ENCODE peak calls at places on chromosomes 4 and X, in seven cellular contexts. Q is IMR-90, Y is H1, N is neuronal stem cell, D is mesenchymal stem cell, G is mesendoderm, O is trophoblast cell. R is an unnamed sample.

GRCh38 chr4:119286377-119287002 is 35.4 kb downstream of the FABP2 start:
- DNase-seq in D (peak; percentile 68), N (peak; percentile 2), Q (peak; percentile 83), Y (no peak), O (peak; percentile 15), G (peak; percentile 37), R (no peak)

GRCh38 chrX:48492293-48492910 is 16.4 kb upstream of the PORCN start:
- DNase-seq in N (no peak), G (no peak), Y (no peak), D (peak; percentile 66), O (no peak), Q (peak; percentile 35), R (no peak)

GRCh38 chr4:118086334-118086733 is 52.0 kb downstream of the NDST3 start:
- DNase-seq in Q (peak; percentile 31), O (no peak), N (no peak), D (peak; percentile 24), Y (no peak), G (peak; percentile 80), R (no peak)

GRCh38 chr4:113943863-113944262 is 35.6 kb downstream of the ARSJ start:
- DNase-seq in D (no peak), Q (peak; percentile 50), Y (no peak), O (no peak), N (no peak), G (no peak), R (no peak)

GRCh38 chr4:73181231-73181630 is 77.4 kb downstream of the ANKRD17 start:
- DNase-seq in D (no peak), O (no peak), G (no peak), Q (no peak), N (no peak), Y (no peak), R (no peak)

GRCh38 chr4:169440446-169440845 is 169.7 kb upstream of the SH3RF1 start:
- DNase-seq in O (no peak), G (no peak), Y (no peak), N (no peak), Q (no peak), D (no peak), R (no peak)

GRCh38 chr4:6910960-6911874 is 1.6 kb downstream of the TBC1D14 start:
- DNase-seq in O (no peak), Y (no peak), N (no peak), D (no peak), Q (no peak), G (no peak), R (no peak)

GRCh38 chr4:70183168-70183939 is 12.2 kb upstream of the ODAM start:
- DNase-seq in N (peak; percentile 63), G (peak; percentile 80), Q (peak; percentile 48), O (no peak), D (peak; percentile 54), Y (peak; percentile 46), R (peak; percentile 42)

GRCh38 chrX:150049647-150050046 is 111.4 kb upstream of the EOLA2 start:
- DNase-seq in Y (no peak), D (peak; percentile 54), O (no peak), Q (peak; percentile 54), N (no peak), G (no peak), R (no peak)

GRCh38 chrX:11558972-11559371 is 106.7 kb downstream of the ARHGAP6 start:
- DNase-seq in D (peak; percentile 6), G (peak; percentile 60), N (no peak), O (peak; percentile 4), Q (no peak), Y (peak; percentile 43), R (peak; percentile 45)

GRCh38 chrX:131762802-131763234 is 218.9 kb downstream of the OR13H1 start:
- DNase-seq in D (no peak), G (peak; percentile 31), N (no peak), Q (peak; percentile 77), Y (no peak), O (peak; percentile 33), R (no peak)

GRCh38 chr4:76200771-76201224 is 12.8 kb downstream of the SCARB2 start:
- DNase-seq in D (no peak), N (no peak), Y (no peak), Q (no peak), O (peak; percentile 83), G (peak; percentile 34), R (no peak)

GRCh38 chrX:50680990-50681389 is 133.0 kb downstream of the SHROOM4 start:
- DNase-seq in G (no peak), D (no peak), O (no peak), Y (peak; percentile 48), Q (no peak), N (no peak), R (no peak)

GRCh38 chrX:72021975-72022374 is 109.7 kb downstream of the RTL5 start:
- DNase-seq in N (no peak), O (no peak), Y (peak; percentile 56), Q (no peak), D (no peak), G (peak; percentile 50), R (peak; percentile 42)

GRCh38 chr4:13534344-13535063 is 9.8 kb downstream of the NKX3-2 start:
- DNase-seq in D (no peak), O (no peak), Q (no peak), Y (peak; percentile 62), G (no peak), N (no peak), R (no peak)

GRCh38 chrX:39577976-39578962 is 519.5 kb downstream of the BCOR start:
- DNase-seq in N (no peak), Q (no peak), G (no peak), Y (no peak), O (no peak), D (peak; percentile 29), R (no peak)

GRCh38 chrX:153063315-153063714 is 7.0 kb downstream of the PNMA3 start:
- DNase-seq in G (no peak), O (no peak), D (peak; percentile 36), Q (peak; percentile 4), N (no peak), Y (no peak), R (no peak)

GRCh38 chrX:154376768-154377167 is 2.3 kb upstream of the EMD start:
- DNase-seq in Q (peak; percentile 24), N (no peak), G (no peak), Y (no peak), O (no peak), D (no peak), R (no peak)

GRCh38 chr4:15653430-15653829 is 1.7 kb downstream of the FBXL5 start:
- DNase-seq in Y (no peak), Q (no peak), G (no peak), D (peak; percentile 39), N (no peak), O (no peak), R (no peak)

GRCh38 chr4:24912252-24913098 is at the start of gene CCDC149:
- DNase-seq in N (peak; percentile 51), G (peak; percentile 89), Y (peak; percentile 79), Q (peak; percentile 57), O (peak; percentile 47), D (peak; percentile 64), R (peak; percentile 86)

GRCh38 chr4:32930700-32931099 is 2210.5 kb downstream of the PCDH7 start:
- DNase-seq in G (no peak), Y (no peak), Q (no peak), D (no peak), N (no peak), O (no peak), R (no peak)
- H3K79me1 ChIP-seq in G (no peaks in the 10 kb centered on the region), Y (no peaks in the 10 kb centered on the region), Q (no peaks in the 10 kb centered on the region), D (no peaks in the 10 kb centered on the region), N (no peaks in the 10 kb centered on the region), O (no peaks in the 10 kb centered on the region), R (no peaks in the 10 kb centered on the region)

GRCh38 chrX:67784712-67785111 is 240.9 kb downstream of the AR start:
- DNase-seq in D (no peak), Y (no peak), G (no peak), O (no peak), Q (no peak), N (no peak), R (no peak)
- H3K79me1 ChIP-seq in D (no peaks in the 10 kb centered on the region), Y (no peaks in the 10 kb centered on the region), G (no peaks in the 10 kb centered on the region), O (no peaks in the 10 kb centered on the region), Q (no peaks in the 10 kb centered on the region), N (no peaks in the 10 kb centered on the region), R (no peaks in the 10 kb centered on the region)

GRCh38 chr4:110364911-110365520 is 110.9 kb upstream of the ENPEP start:
- DNase-seq in G (no peak), N (no peak), O (no peak), Q (no peak), Y (no peak), D (peak; percentile 68), R (no peak)

GRCh38 chr4:110371016-110371795 is 104.7 kb upstream of the ENPEP start:
- DNase-seq in Y (no peak), Q (no peak), N (no peak), G (no peak), D (peak; percentile 16), O (no peak), R (no peak)

DNA sequence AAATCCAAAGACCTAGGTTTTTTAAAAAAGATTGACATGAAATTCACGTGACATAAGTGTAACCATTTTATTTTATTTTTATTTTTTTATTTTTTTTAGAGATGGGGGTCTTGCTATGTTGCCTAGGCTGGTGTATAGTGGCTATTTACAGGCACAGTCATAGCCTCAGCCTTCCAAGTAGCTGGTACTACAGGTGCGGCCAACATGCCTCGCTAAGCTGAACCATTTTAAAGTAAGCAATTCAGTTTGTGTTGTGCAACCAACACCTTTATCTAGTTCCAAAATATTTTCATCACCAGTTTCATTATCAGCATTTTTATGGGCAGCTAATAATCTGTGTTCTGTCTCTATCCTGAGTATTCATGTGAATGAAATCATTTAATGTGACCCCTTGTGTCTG is 107.5 kb upstream of the ENPEP start:
- DNase-seq in G (no peak), Y (no peak), Q (no peak), O (no peak), N (no peak), D (no peak), R (no peak)
- H3K79me1 ChIP-seq in G (no peaks in the 10 kb centered on the region), Y (no peaks in the 10 kb centered on the region), Q (no peaks in the 10 kb centered on the region), O (no peaks in the 10 kb centered on the region), N (no peaks in the 10 kb centered on the region), D (no peaks in the 10 kb centered on the region), R (no peaks in the 10 kb centered on the region)

DNA sequence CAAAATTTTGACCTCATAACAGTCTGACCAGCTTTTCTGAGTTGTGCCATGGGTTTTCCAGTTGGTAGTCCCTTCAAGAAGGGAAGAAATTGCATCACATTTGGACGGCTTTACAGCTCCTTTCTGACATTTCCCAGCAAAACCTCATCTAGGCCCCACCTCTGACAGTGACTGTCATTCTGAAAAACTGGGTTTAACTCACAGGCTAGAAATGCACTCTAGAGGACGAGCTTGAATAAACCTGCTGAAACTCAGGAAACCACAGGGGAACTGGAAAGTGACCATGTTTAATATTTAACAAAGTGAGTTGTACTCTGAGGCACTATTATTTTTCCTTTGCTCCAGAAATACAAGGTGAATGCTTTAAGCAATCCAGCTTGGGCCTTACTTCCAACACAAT is 434.3 kb upstream of the RASGEF1B start:
- DNase-seq in O (no peak), D (no peak), Q (no peak), N (no peak), Y (no peak), G (no peak), R (no peak)
- H3K79me1 ChIP-seq in O (no peaks in the 10 kb centered on the region), D (no peaks in the 10 kb centered on the region), Q (no peaks in the 10 kb centered on the region), N (no peaks in the 10 kb centered on the region), Y (no peaks in the 10 kb centered on the region), G (no peaks in the 10 kb centered on the region), R (no peaks in the 10 kb centered on the region)

GRCh38 chr4:141425124-141425523 is 204.4 kb downstream of the ZNF330 start:
- DNase-seq in O (no peak), Q (peak; percentile 93), G (peak; percentile 1), D (peak; percentile 72), Y (no peak), N (no peak), R (no peak)
- H3K79me1 ChIP-seq in O (no peaks in the 10 kb centered on the region), Q (no peaks in the 10 kb centered on the region), G (no peaks in the 10 kb centered on the region), D (no peaks in the 10 kb centered on the region), Y (no peaks in the 10 kb centered on the region), N (no peaks in the 10 kb centered on the region), R (no peaks in the 10 kb centered on the region)

GRCh38 chrX:135914404-135914803 is 20.9 kb downstream of the SAGE1 start:
- DNase-seq in D (no peak), O (no peak), G (no peak), N (no peak), Y (no peak), Q (no peak), R (no peak)
- H3K79me1 ChIP-seq in D (no peaks in the 10 kb centered on the region), O (no peaks in the 10 kb centered on the region), G (no peaks in the 10 kb centered on the region), N (peaks cover 2% of the 10 kb centered on the region), Y (no peaks in the 10 kb centered on the region), Q (no peaks in the 10 kb centered on the region), R (no peaks in the 10 kb centered on the region)

R was measured in H9.